ENCODE peak calls at places on chromosomes 4 and X, in five cellular contexts. J is Panc1, B is lower lobe of right lung, W is thyroid gland, X is mesendoderm. U is an unnamed sample. For H3K4me1, the result is how much of the 10 kb centered on the place peaks cover.

GRCh38 chrX:16484338-16484737 is 165.6 kb upstream of the S100G start:
- DNase-seq in X (no peak), J (peak), B (no peak), W (no peak), U (no peak)

GRCh38 chrX:20143111-20143510 is 1.5 kb upstream of the EIF1AX start:
- DNase-seq in W (no peak), J (no peak), B (no peak), X (no peak), U (no peak)

GRCh38 chr4:33780952-33781655 is 2463.2 kb downstream of the ARAP2 start:
- DNase-seq in J (no peak), W (no peak), B (no peak), X (no peak), U (no peak)

GRCh38 chr4:106971586-106971985 is 64.5 kb downstream of the DKK2 start:
- DNase-seq in B (no peak), J (no peak), X (no peak), W (no peak), U (no peak)

GRCh38 chr4:150960818-150961217 is 54.3 kb downstream of the LRBA start:
- DNase-seq in B (no peak), X (peak), J (no peak), W (no peak), U (peak)

GRCh38 chrX:65586491-65586890 is 51.9 kb upstream of the LAS1L start:
- DNase-seq in J (no peak), W (peak), X (no peak), B (peak), U (no peak)

GRCh38 chrX:136608295-136608933 is 39.5 kb upstream of the CD40LG start:
- DNase-seq in X (peak), W (peak), B (peak), J (no peak), U (peak)

GRCh38 chr4:174198396-174199179 is 84.9 kb downstream of the FBXO8 start:
- DNase-seq in B (no peak), J (peak), X (no peak), W (no peak), U (no peak)

GRCh38 chr4:1469596-1470392 is 63.6 kb upstream of the NKX1-1 start:
- DNase-seq in B (peak), X (no peak), J (no peak), W (no peak), U (no peak)

GRCh38 chrX:123860983-123861382 is 1.1 kb downstream of the XIAP start:
- DNase-seq in B (no peak), X (no peak), J (no peak), W (no peak), U (no peak)

GRCh38 chrX:140132937-140133336 is 167.6 kb upstream of the CXorf66 start:
- DNase-seq in J (no peak), W (no peak), X (peak), B (no peak), U (no peak)

GRCh38 chr4:8343051-8343966 is 73.8 kb downstream of the HTRA3 start:
- DNase-seq in X (no peak), W (no peak), J (no peak), B (no peak), U (no peak)

GRCh38 chrX:13287816-13288215 is 32.0 kb downstream of the ATXN3L start:
- DNase-seq in X (peak), W (no peak), J (no peak), B (no peak), U (no peak)

GRCh38 chr4:30769093-30769492 is 48.9 kb downstream of the PCDH7 start:
- DNase-seq in W (no peak), X (peak), J (no peak), B (no peak), U (no peak)

GRCh38 chrX:108001218-108001814 is 19.1 kb upstream of the TEX13B start:
- DNase-seq in B (no peak), W (peak), X (peak), J (no peak), U (no peak)

GRCh38 chr4:28709821-28710330 is 1849.2 kb downstream of the STIM2 start:
- DNase-seq in B (no peak), X (no peak), W (no peak), J (no peak), U (no peak)

GRCh38 chrX:149631293-149632165 is at the start of gene TMEM185A:
- DNase-seq in X (peak), W (peak), B (peak), J (no peak), U (peak)

GRCh38 chr4:136241221-136241986 is 1290.9 kb downstream of the PCDH18 start:
- DNase-seq in B (no peak), J (no peak), X (no peak), W (no peak), U (no peak)

GRCh38 chr4:17561195-17561909 is 15.6 kb upstream of the LAP3 start:
- DNase-seq in X (no peak), B (no peak), J (no peak), W (no peak), U (no peak)

GRCh38 chr4:111943796-111944203 is 201.5 kb upstream of the FAM241A start:
- DNase-seq in B (peak), J (no peak), X (peak), W (peak), U (peak)

GRCh38 chrX:53950130-53950733 is 94.0 kb downstream of the PHF8 start:
- DNase-seq in X (no peak), W (no peak), J (no peak), B (no peak), U (no peak)

GRCh38 chr4:132124624-132124974 is 1024.5 kb upstream of the PCDH10 start:
- DNase-seq in X (no peak), W (no peak), J (no peak), B (no peak), U (no peak)

GRCh38 chr4:22515145-22515887 is 550 bp downstream of the ADGRA3 start:
- DNase-seq in W (peak), B (peak), X (peak), J (no peak), U (no peak)

GRCh38 chr4:6229095-6229494 is 28.7 kb upstream of the JAKMIP1 start:
- DNase-seq in W (peak), J (no peak), B (no peak), X (no peak), U (no peak)

GRCh38 chr4:121209171-121209570 is 45.0 kb upstream of the TNIP3 start:
- DNase-seq in B (no peak), W (no peak), X (no peak), J (no peak), U (no peak)

GRCh38 chr4:166323250-166323649 is 450.2 kb downstream of the TLL1 start:
- DNase-seq in B (no peak), W (no peak), J (no peak), X (no peak), U (no peak)

GRCh38 chr4:141375855-141376254 is 155.2 kb downstream of the ZNF330 start:
- DNase-seq in X (peak), B (no peak), J (no peak), W (peak), U (no peak)

GRCh38 chr4:76589402-76589801 is 154.4 kb downstream of the SHROOM3 start:
- DNase-seq in X (peak), J (no peak), W (peak), B (no peak), U (no peak)

GRCh38 chr4:98341309-98341708 is 80.1 kb downstream of the RAP1GDS1 start:
- DNase-seq in X (peak), W (no peak), J (no peak), B (no peak), U (no peak)

GRCh38 chrX:31007347-31007746 is 64.5 kb downstream of the FTHL17 start:
- DNase-seq in W (no peak), J (no peak), B (no peak), X (no peak), U (no peak)

GRCh38 chr4:76087007-76087769 is 12.7 kb downstream of the ART3 start:
- DNase-seq in J (peak), W (peak), X (peak), B (no peak), U (no peak)

GRCh38 chrX:9912341-9912740 is 54.8 kb upstream of the CLDN34 start:
- DNase-seq in W (no peak), X (peak), B (no peak), J (no peak), U (no peak)

GRCh38 chr4:2332201-2332975 is 70.5 kb upstream of the MXD4 start:
- DNase-seq in W (no peak), B (no peak), X (no peak), J (no peak), U (no peak)

GRCh38 chr4:153747406-153747805 is 12.4 kb downstream of the RNF175 start:
- DNase-seq in X (no peak), W (no peak), B (no peak), J (no peak), U (no peak)

GRCh38 chr4:153750197-153750817 is 9.5 kb downstream of the RNF175 start:
- DNase-seq in B (no peak), J (peak), W (peak), X (peak), U (peak)

DNA sequence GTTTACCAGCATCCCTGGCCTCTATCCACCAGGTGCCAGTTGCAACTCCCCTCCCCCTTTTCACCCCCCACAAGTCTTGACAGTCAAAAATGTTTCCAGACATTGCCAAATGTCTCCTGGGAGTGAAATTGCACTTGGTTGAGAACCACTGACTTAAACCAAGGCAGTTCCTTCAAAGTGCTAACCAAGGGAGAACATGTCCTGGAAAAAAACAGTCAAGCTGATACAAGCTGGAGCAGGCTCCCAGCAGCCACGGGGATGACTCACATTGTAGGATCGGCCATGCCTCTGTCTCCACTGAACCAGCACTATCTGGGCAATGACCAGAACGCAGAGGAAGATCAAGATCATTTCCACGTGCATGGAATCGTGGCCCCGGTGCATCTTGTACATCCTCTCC is 11.4 kb downstream of the RNF175 start:
- DNase-seq in W (peak), J (no peak), B (no peak), X (no peak), U (no peak)
- H3K27ac ChIP-seq in W (no peak), J (no peak), B (no peak), X (no peak), U (no peak)

GRCh38 chr4:71832049-71832448 is 48.2 kb upstream of the GC start:
- DNase-seq in J (no peak), X (no peak), B (no peak), W (no peak), U (no peak)
- H3K4me1 ChIP-seq in J (under half), X (under half), B (under half), W (under half), U (under half)

GRCh38 chrX:116975517-116975916 is 512.7 kb upstream of the CT83 start:
- DNase-seq in W (no peak), B (no peak), J (no peak), X (peak), U (no peak)
- H3K4me3 ChIP-seq in W (no peak), B (no peak), J (no peak), X (no peak), U (no peak)

GRCh38 chr4:74975082-74975481 is 42.2 kb downstream of the PARM1 start:
- DNase-seq in W (no peak), X (no peak), B (no peak), J (no peak), U (no peak)

GRCh38 chr4:74968456-74969164 is 35.7 kb downstream of the PARM1 start:
- DNase-seq in J (no peak), B (no peak), W (no peak), X (no peak), U (no peak)

GRCh38 chr4:74969507-74970474 is 36.9 kb downstream of the PARM1 start:
- DNase-seq in B (no peak), W (peak), J (no peak), X (peak), U (no peak)

GRCh38 chr4:74967324-74967723 is 34.4 kb downstream of the PARM1 start:
- DNase-seq in X (no peak), W (peak), B (no peak), J (no peak), U (no peak)

GRCh38 chr4:74970577-74970976 is 37.7 kb downstream of the PARM1 start:
- DNase-seq in X (no peak), J (no peak), B (no peak), W (no peak), U (no peak)
- H3K27ac ChIP-seq in X (no peak), J (no peak), B (no peak), W (peak), U (no peak)

GRCh38 chrX:17738002-17738713 is 865 bp downstream of the SCML1 start:
- DNase-seq in X (peak), J (no peak), W (peak), B (peak), U (no peak)
- H3K4me1 ChIP-seq in X (under half), J (under half), W (under half), B (under half), U (under half)

GRCh38 chr4:142752331-142752830 is 93.7 kb downstream of the INPP4B start:
- DNase-seq in W (no peak), J (no peak), X (no peak), B (no peak), U (no peak)
- H3K4me3 ChIP-seq in W (no peak), J (no peak), X (no peak), B (no peak), U (no peak)

GRCh38 chr4:84582302-84582987 is 482 bp upstream of the CDS1 start:
- DNase-seq in B (peak), J (no peak), X (peak), W (peak), U (peak)
- H3K27ac ChIP-seq in B (peak), J (peak), X (no peak), W (peak), U (no peak)

DNA sequence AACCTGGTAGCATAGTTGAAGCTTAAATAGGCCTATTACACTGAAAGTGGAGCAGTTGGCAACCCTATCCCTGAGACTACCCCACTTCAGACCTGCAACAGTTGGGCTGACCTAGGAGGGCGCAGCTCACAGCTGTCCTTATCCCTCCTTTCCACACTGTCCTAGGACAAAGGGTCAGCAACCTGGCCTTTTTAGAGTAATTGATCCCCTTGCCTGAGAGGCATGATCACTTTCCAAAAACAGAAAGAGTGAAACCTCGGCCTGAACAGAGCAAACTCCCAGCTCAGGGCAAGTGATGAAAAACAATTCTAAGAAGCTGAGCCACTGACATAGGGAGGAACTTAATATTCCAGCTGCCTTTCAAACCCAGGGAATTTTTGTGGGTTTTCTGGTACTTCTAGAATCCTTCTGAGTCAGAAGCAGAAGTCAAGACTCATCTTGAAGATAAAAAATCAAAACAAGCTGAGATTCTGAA is 94.9 kb upstream of the MYOZ2 start:
- DNase-seq in X (peak), J (no peak), B (no peak), W (no peak), U (no peak)
- H3K4me1 ChIP-seq in X (under half), J (under half), B (under half), W (under half), U (under half)

GRCh38 chr4:169774466-169775445 is 17.0 kb upstream of the HPF1 start:
- DNase-seq in B (no peak), W (no peak), J (no peak), X (no peak), U (no peak)
- H3K4me3 ChIP-seq in B (peak), W (peak), J (no peak), X (no peak), U (no peak)

GRCh38 chr4:41713768-41714167 is 34.8 kb downstream of the PHOX2B start:
- DNase-seq in J (no peak), B (no peak), W (no peak), X (no peak), U (no peak)

GRCh38 chr4:41712413-41712812 is 36.1 kb downstream of the PHOX2B start:
- DNase-seq in J (no peak), X (no peak), W (no peak), B (no peak), U (no peak)

GRCh38 chr4:41718907-41719306 is 29.6 kb downstream of the PHOX2B start:
- DNase-seq in B (no peak), J (no peak), X (peak), W (no peak), U (no peak)

GRCh38 chr4:41714601-41715000 is 33.9 kb downstream of the PHOX2B start:
- DNase-seq in X (no peak), B (no peak), W (no peak), J (no peak), U (no peak)

GRCh38 chr4:41715155-41715554 is 33.4 kb downstream of the PHOX2B start:
- DNase-seq in J (no peak), B (no peak), X (no peak), W (no peak), U (no peak)
- H3K27ac ChIP-seq in J (no peak), B (no peak), X (no peak), W (no peak), U (no peak)

U was measured in iPS DF 6.9.